ENCODE peak calls at places on chromosomes 5 and 9, in eight cellular contexts. U is memory B cell; H is stimulated activated CD4-positive, alpha-beta T cell treated with anti-CD3 and anti-CD28 coated beads, Interleukin-2, amount 100 ng/mL, for 48 hours; E is astrocyte; T is left ventricle myocardium inferior; P is mammary epithelial cell; F is NCI-H1417; Z is A549. R is an unnamed sample.

GRCh38 chr5:110150199-110150598 is 460.5 kb downstream of the MAN2A1 start:
- DNase-seq in U (no peak), H (no peak), E (peak; percentile 77), T (no peak), P (peak; percentile 13), F (no peak), Z (no peak), R (no peak)

GRCh38 chr5:136772541-136772940 is 407.2 kb upstream of the TRPC7 start:
- DNase-seq in U (no peak), H (no peak), E (no peak), T (no peak), P (no peak), F (no peak), Z (no peak), R (no peak)

GRCh38 chr5:26700759-26701384 is 337.5 kb downstream of the CDH9 start:
- DNase-seq in U (no peak), H (no peak), E (no peak), T (no peak), P (peak; percentile 2), F (peak; percentile 54), Z (peak; percentile 64), R (no peak)

GRCh38 chr5:76542887-76543690 is 80.1 kb downstream of the F2RL2 start:
- DNase-seq in U (no peak), H (peak; percentile 45), E (no peak), T (no peak), P (no peak), F (no peak), Z (no peak), R (no peak)

GRCh38 chr5:168393773-168394172 is 92.5 kb upstream of the RARS1 start:
- DNase-seq in U (no peak), H (no peak), E (no peak), T (no peak), P (no peak), F (no peak), Z (no peak), R (no peak)

GRCh38 chr5:65359981-65360380 is 121.7 kb downstream of the ADAMTS6 start:
- DNase-seq in U (no peak), H (no peak), E (no peak), T (no peak), P (no peak), F (no peak), Z (no peak), R (no peak)

GRCh38 chr5:95768731-95769130 is 37.6 kb downstream of the RHOBTB3 start:
- DNase-seq in U (no peak), H (no peak), E (no peak), T (no peak), P (no peak), F (no peak), Z (no peak), R (no peak)

GRCh38 chr9:128113526-128114325 is 13.8 kb downstream of the PTGES2 start:
- DNase-seq in U (no peak), H (no peak), E (no peak), T (peak; percentile 12), P (no peak), F (no peak), Z (no peak), R (no peak)

GRCh38 chr9:75181748-75182147 is 93.4 kb downstream of the OSTF1 start:
- DNase-seq in U (no peak), H (no peak), E (peak; percentile 58), T (no peak), P (peak; percentile 98), F (no peak), Z (peak; percentile 33), R (peak; percentile 87)

R was measured in epithelial cell of prostate.